ENCODE peak calls at places on chromosomes 4 and X, in ten cellular contexts. One of them, this sample, is unnamed.

GRCh38 chr4:23741586-23742240 is 148.1 kb downstream of the PPARGC1A start:
- DNase-seq in ovary: no peak
- DNase-seq in coronary artery: no peak
- DNase-seq in heart right ventricle: no peak
- DNase-seq in NCI-H187: no peak
- DNase-seq in activated CD8-positive, alpha-beta memory T cell treated with anti-CD3 and anti-CD28 coated beads for 24 hours: no peak
- DNase-seq in LoVo: no peak
- DNase-seq in T-helper 9 cell: no peak
- DNase-seq in NCI-H1436 treated with DMSO at 0.1 percent for 48 hours: no peak
- DNase-seq in stimulated activated CD8-positive, alpha-beta memory T cell treated with anti-CD3 and anti-CD28 coated beads, Interleukin-2, amount 100 ng/mL, for 48 hours: no peak
- DNase-seq in this sample: no peak

GRCh38 chrX:46626566-46626965 is 53.0 kb downstream of the CHST7 start:
- DNase-seq in ovary: no peak
- DNase-seq in coronary artery: no peak
- DNase-seq in heart right ventricle: no peak
- DNase-seq in NCI-H187: no peak
- DNase-seq in activated CD8-positive, alpha-beta memory T cell treated with anti-CD3 and anti-CD28 coated beads for 24 hours: no peak
- DNase-seq in LoVo: no peak
- DNase-seq in T-helper 9 cell: no peak
- DNase-seq in NCI-H1436 treated with DMSO at 0.1 percent for 48 hours: no peak
- DNase-seq in stimulated activated CD8-positive, alpha-beta memory T cell treated with anti-CD3 and anti-CD28 coated beads, Interleukin-2, amount 100 ng/mL, for 48 hours: no peak
- DNase-seq in this sample: no peak

GRCh38 chr4:186685744-186686143 is 37.9 kb downstream of the FAT1 start:
- DNase-seq in ovary: no peak
- DNase-seq in coronary artery: no peak
- DNase-seq in heart right ventricle: no peak
- DNase-seq in NCI-H187: no peak
- DNase-seq in activated CD8-positive, alpha-beta memory T cell treated with anti-CD3 and anti-CD28 coated beads for 24 hours: no peak
- DNase-seq in LoVo: peak
- DNase-seq in T-helper 9 cell: no peak
- DNase-seq in NCI-H1436 treated with DMSO at 0.1 percent for 48 hours: no peak
- DNase-seq in stimulated activated CD8-positive, alpha-beta memory T cell treated with anti-CD3 and anti-CD28 coated beads, Interleukin-2, amount 100 ng/mL, for 48 hours: no peak
- DNase-seq in this sample: no peak

GRCh38 chrX:154123241-154124219 is 20.5 kb upstream of the OPN1LW start:
- DNase-seq in ovary: no peak
- DNase-seq in coronary artery: no peak
- DNase-seq in heart right ventricle: peak
- DNase-seq in NCI-H187: no peak
- DNase-seq in activated CD8-positive, alpha-beta memory T cell treated with anti-CD3 and anti-CD28 coated beads for 24 hours: peak
- DNase-seq in LoVo: peak
- DNase-seq in T-helper 9 cell: peak
- DNase-seq in NCI-H1436 treated with DMSO at 0.1 percent for 48 hours: no peak
- DNase-seq in stimulated activated CD8-positive, alpha-beta memory T cell treated with anti-CD3 and anti-CD28 coated beads, Interleukin-2, amount 100 ng/mL, for 48 hours: no peak
- DNase-seq in this sample: no peak

GRCh38 chrX:3522016-3522690 is 175.7 kb upstream of the MXRA5 start:
- DNase-seq in ovary: no peak
- DNase-seq in coronary artery: no peak
- DNase-seq in heart right ventricle: no peak
- DNase-seq in NCI-H187: no peak
- DNase-seq in activated CD8-positive, alpha-beta memory T cell treated with anti-CD3 and anti-CD28 coated beads for 24 hours: no peak
- DNase-seq in LoVo: no peak
- DNase-seq in T-helper 9 cell: no peak
- DNase-seq in NCI-H1436 treated with DMSO at 0.1 percent for 48 hours: no peak
- DNase-seq in stimulated activated CD8-positive, alpha-beta memory T cell treated with anti-CD3 and anti-CD28 coated beads, Interleukin-2, amount 100 ng/mL, for 48 hours: no peak
- DNase-seq in this sample: no peak

GRCh38 chr4:3307486-3307885 is 14.7 kb downstream of the RGS12 start:
- DNase-seq in ovary: peak
- DNase-seq in coronary artery: peak
- DNase-seq in heart right ventricle: no peak
- DNase-seq in NCI-H187: no peak
- DNase-seq in activated CD8-positive, alpha-beta memory T cell treated with anti-CD3 and anti-CD28 coated beads for 24 hours: no peak
- DNase-seq in LoVo: no peak
- DNase-seq in T-helper 9 cell: no peak
- DNase-seq in NCI-H1436 treated with DMSO at 0.1 percent for 48 hours: no peak
- DNase-seq in stimulated activated CD8-positive, alpha-beta memory T cell treated with anti-CD3 and anti-CD28 coated beads, Interleukin-2, amount 100 ng/mL, for 48 hours: no peak
- DNase-seq in this sample: no peak

GRCh38 chrX:12954981-12955380 is 19.9 kb upstream of the TMSB4X start:
- DNase-seq in ovary: no peak
- DNase-seq in coronary artery: no peak
- DNase-seq in heart right ventricle: no peak
- DNase-seq in NCI-H187: no peak
- DNase-seq in activated CD8-positive, alpha-beta memory T cell treated with anti-CD3 and anti-CD28 coated beads for 24 hours: no peak
- DNase-seq in LoVo: no peak
- DNase-seq in T-helper 9 cell: no peak
- DNase-seq in NCI-H1436 treated with DMSO at 0.1 percent for 48 hours: no peak
- DNase-seq in stimulated activated CD8-positive, alpha-beta memory T cell treated with anti-CD3 and anti-CD28 coated beads, Interleukin-2, amount 100 ng/mL, for 48 hours: no peak
- DNase-seq in this sample: no peak

GRCh38 chr4:118235726-118236125 is 117.1 kb downstream of the PRSS12 start:
- DNase-seq in ovary: no peak
- DNase-seq in coronary artery: no peak
- DNase-seq in heart right ventricle: no peak
- DNase-seq in NCI-H187: no peak
- DNase-seq in activated CD8-positive, alpha-beta memory T cell treated with anti-CD3 and anti-CD28 coated beads for 24 hours: no peak
- DNase-seq in LoVo: no peak
- DNase-seq in T-helper 9 cell: no peak
- DNase-seq in NCI-H1436 treated with DMSO at 0.1 percent for 48 hours: no peak
- DNase-seq in stimulated activated CD8-positive, alpha-beta memory T cell treated with anti-CD3 and anti-CD28 coated beads, Interleukin-2, amount 100 ng/mL, for 48 hours: no peak
- DNase-seq in this sample: no peak

GRCh38 chr4:16289872-16290554 is 63.7 kb upstream of the TAPT1 start:
- DNase-seq in ovary: no peak
- DNase-seq in coronary artery: no peak
- DNase-seq in heart right ventricle: no peak
- DNase-seq in NCI-H187: peak
- DNase-seq in activated CD8-positive, alpha-beta memory T cell treated with anti-CD3 and anti-CD28 coated beads for 24 hours: no peak
- DNase-seq in LoVo: peak
- DNase-seq in T-helper 9 cell: no peak
- DNase-seq in NCI-H1436 treated with DMSO at 0.1 percent for 48 hours: no peak
- DNase-seq in stimulated activated CD8-positive, alpha-beta memory T cell treated with anti-CD3 and anti-CD28 coated beads, Interleukin-2, amount 100 ng/mL, for 48 hours: no peak
- DNase-seq in this sample: peak

GRCh38 chrX:66914082-66914481 is 275.2 kb upstream of the EDA2R start:
- DNase-seq in ovary: no peak
- DNase-seq in coronary artery: no peak
- DNase-seq in heart right ventricle: no peak
- DNase-seq in NCI-H187: no peak
- DNase-seq in activated CD8-positive, alpha-beta memory T cell treated with anti-CD3 and anti-CD28 coated beads for 24 hours: no peak
- DNase-seq in LoVo: no peak
- DNase-seq in T-helper 9 cell: no peak
- DNase-seq in NCI-H1436 treated with DMSO at 0.1 percent for 48 hours: no peak
- DNase-seq in stimulated activated CD8-positive, alpha-beta memory T cell treated with anti-CD3 and anti-CD28 coated beads, Interleukin-2, amount 100 ng/mL, for 48 hours: no peak
- DNase-seq in this sample: peak